ENCODE peak calls at places on chromosomes 5 and 9, in nine cellular contexts. K, L, A, Y, Q, Z, M, U and X are unnamed samples.

GRCh38 chr9:34744295-34745221 is 34.6 kb upstream of the CCL21 start:
- DNase-seq in Q (no peak), A (no peak), U (peak), M (no peak), L (no peak), Y (no peak), K (no peak), Z (no peak), X (peak)

GRCh38 chr9:131598121-131598520 is 52.8 kb downstream of the PRRT1B start:
- DNase-seq in K (no peak), M (no peak), A (no peak), U (no peak), L (no peak), Z (no peak), Q (no peak), Y (no peak), X (no peak)

GRCh38 chr9:6229604-6230003 is 14.0 kb downstream of the IL33 start:
- DNase-seq in Y (no peak), K (no peak), Z (no peak), L (no peak), Q (no peak), A (no peak), M (no peak), U (no peak), X (no peak)

GRCh38 chr9:2231831-2232230 is 216.7 kb downstream of the SMARCA2 start:
- DNase-seq in U (peak), M (no peak), Q (no peak), K (no peak), Z (no peak), A (no peak), L (no peak), Y (no peak), X (peak)

GRCh38 chr5:115962565-115963402 is 509 bp downstream of the LVRN start:
- DNase-seq in U (peak), K (no peak), Y (no peak), L (no peak), Z (peak), A (no peak), Q (no peak), M (no peak), X (peak)

GRCh38 chr9:37775216-37775919 is 9.5 kb downstream of the EXOSC3 start:
- DNase-seq in A (no peak), U (no peak), K (no peak), L (no peak), Y (no peak), M (no peak), Z (no peak), Q (no peak), X (no peak)

GRCh38 chr5:76472338-76473336 is 69.6 kb downstream of the IQGAP2 start:
- DNase-seq in Y (no peak), K (no peak), Z (no peak), L (no peak), A (no peak), U (no peak), M (no peak), Q (no peak), X (no peak)

GRCh38 chr5:65290677-65291076 is 191.0 kb downstream of the ADAMTS6 start:
- DNase-seq in Y (no peak), Q (no peak), U (peak), K (no peak), Z (no peak), M (no peak), A (no peak), L (no peak), X (peak)